ENCODE peak calls at places on chromosomes 1 and 21, in eight cellular contexts. One of them, this sample, is unnamed.

GRCh38 chr21:24844672-24845071 is 762.6 kb downstream of the MRPL39 start:
- DNase-seq in heart left ventricle: peak; percentile 14
- DNase-seq in ovary: no peak
- DNase-seq in A549: no peak
- DNase-seq in transverse colon: no peak
- DNase-seq in uterus: no peak
- DNase-seq in esophagus squamous epithelium: no peak
- DNase-seq in HCT116: no peak
- DNase-seq in this sample: no peak

GRCh38 chr1:94092210-94092613 is 28.7 kb downstream of the ABCA4 start:
- DNase-seq in heart left ventricle: peak; percentile 72
- DNase-seq in ovary: no peak
- DNase-seq in A549: no peak
- DNase-seq in transverse colon: no peak
- DNase-seq in uterus: peak; percentile 64
- DNase-seq in esophagus squamous epithelium: no peak
- DNase-seq in HCT116: no peak
- DNase-seq in this sample: no peak

GRCh38 chr21:43210454-43211084 is 41.8 kb downstream of the CRYAA start:
- DNase-seq in heart left ventricle: peak; percentile 2
- DNase-seq in ovary: no peak
- DNase-seq in A549: no peak
- DNase-seq in transverse colon: no peak
- DNase-seq in uterus: no peak
- DNase-seq in esophagus squamous epithelium: no peak
- DNase-seq in HCT116: no peak
- DNase-seq in this sample: no peak

GRCh38 chr1:244280859-244281258 is 170.8 kb downstream of the ADSS2 start:
- DNase-seq in heart left ventricle: no peak
- DNase-seq in ovary: no peak
- DNase-seq in A549: peak; percentile 35
- DNase-seq in transverse colon: no peak
- DNase-seq in uterus: no peak
- DNase-seq in esophagus squamous epithelium: no peak
- DNase-seq in HCT116: no peak
- DNase-seq in this sample: no peak

GRCh38 chr1:4150262-4150661 is 250.2 kb upstream of the C1orf174 start:
- DNase-seq in heart left ventricle: no peak
- DNase-seq in ovary: no peak
- DNase-seq in A549: no peak
- DNase-seq in transverse colon: no peak
- DNase-seq in uterus: no peak
- DNase-seq in esophagus squamous epithelium: no peak
- DNase-seq in HCT116: no peak
- DNase-seq in this sample: no peak

GRCh38 chr1:185058103-185058502 is 12.7 kb downstream of the RNF2 start:
- DNase-seq in heart left ventricle: no peak
- DNase-seq in ovary: no peak
- DNase-seq in A549: no peak
- DNase-seq in transverse colon: no peak
- DNase-seq in uterus: no peak
- DNase-seq in esophagus squamous epithelium: no peak
- DNase-seq in HCT116: no peak
- DNase-seq in this sample: no peak

GRCh38 chr1:206460846-206461426 is 9.3 kb upstream of the IKBKE start:
- DNase-seq in heart left ventricle: peak; percentile 62
- DNase-seq in ovary: no peak
- DNase-seq in A549: no peak
- DNase-seq in transverse colon: no peak
- DNase-seq in uterus: no peak
- DNase-seq in esophagus squamous epithelium: no peak
- DNase-seq in HCT116: no peak
- DNase-seq in this sample: no peak

GRCh38 chr1:46444466-46444865 is 45.2 kb upstream of the DMBX1 start:
- DNase-seq in heart left ventricle: no peak
- DNase-seq in ovary: no peak
- DNase-seq in A549: no peak
- DNase-seq in transverse colon: no peak
- DNase-seq in uterus: no peak
- DNase-seq in esophagus squamous epithelium: no peak
- DNase-seq in HCT116: no peak
- DNase-seq in this sample: no peak

GRCh38 chr1:184858288-184858687 is 103.6 kb upstream of the EDEM3 start:
- DNase-seq in heart left ventricle: no peak
- DNase-seq in ovary: no peak
- DNase-seq in A549: no peak
- DNase-seq in transverse colon: no peak
- DNase-seq in uterus: no peak
- DNase-seq in esophagus squamous epithelium: no peak
- DNase-seq in HCT116: no peak
- DNase-seq in this sample: no peak

GRCh38 chr1:167033646-167034045 is 44.6 kb downstream of the MAEL start:
- DNase-seq in heart left ventricle: no peak
- DNase-seq in ovary: no peak
- DNase-seq in A549: no peak
- DNase-seq in transverse colon: no peak
- DNase-seq in uterus: no peak
- DNase-seq in esophagus squamous epithelium: no peak
- DNase-seq in HCT116: no peak
- DNase-seq in this sample: no peak

GRCh38 chr1:229070168-229070567 is 200.7 kb upstream of the RAB4A start:
- DNase-seq in heart left ventricle: peak; percentile 74
- DNase-seq in ovary: peak; percentile 57
- DNase-seq in A549: peak; percentile 79
- DNase-seq in transverse colon: peak; percentile 66
- DNase-seq in uterus: no peak
- DNase-seq in esophagus squamous epithelium: peak; percentile 23
- DNase-seq in HCT116: no peak
- DNase-seq in this sample: no peak

GRCh38 chr1:102798718-102799117 is 309.6 kb downstream of the COL11A1 start:
- DNase-seq in heart left ventricle: no peak
- DNase-seq in ovary: no peak
- DNase-seq in A549: no peak
- DNase-seq in transverse colon: no peak
- DNase-seq in uterus: no peak
- DNase-seq in esophagus squamous epithelium: no peak
- DNase-seq in HCT116: no peak
- DNase-seq in this sample: no peak

GRCh38 chr1:236156512-236157208 is 14.3 kb downstream of the GPR137B start:
- DNase-seq in heart left ventricle: no peak
- DNase-seq in ovary: no peak
- DNase-seq in A549: no peak
- DNase-seq in transverse colon: peak; percentile 36
- DNase-seq in uterus: no peak
- DNase-seq in esophagus squamous epithelium: peak; percentile 17
- DNase-seq in HCT116: no peak
- DNase-seq in this sample: no peak

GRCh38 chr1:47792786-47793185 is 204.4 kb downstream of the TRABD2B start:
- DNase-seq in heart left ventricle: no peak
- DNase-seq in ovary: no peak
- DNase-seq in A549: no peak
- DNase-seq in transverse colon: no peak
- DNase-seq in uterus: no peak
- DNase-seq in esophagus squamous epithelium: no peak
- DNase-seq in HCT116: no peak
- DNase-seq in this sample: no peak

GRCh38 chr1:53198241-53198651 is 1.6 kb downstream of the CPT2 start:
- DNase-seq in heart left ventricle: peak; percentile 43
- DNase-seq in ovary: no peak
- DNase-seq in A549: no peak
- DNase-seq in transverse colon: peak; percentile 57
- DNase-seq in uterus: no peak
- DNase-seq in esophagus squamous epithelium: no peak
- DNase-seq in HCT116: no peak
- DNase-seq in this sample: peak; percentile 44

GRCh38 chr1:24535778-24536177 is 20.1 kb upstream of the NCMAP start:
- DNase-seq in heart left ventricle: no peak
- DNase-seq in ovary: no peak
- DNase-seq in A549: no peak
- DNase-seq in transverse colon: no peak
- DNase-seq in uterus: no peak
- DNase-seq in esophagus squamous epithelium: no peak
- DNase-seq in HCT116: no peak
- DNase-seq in this sample: no peak

GRCh38 chr1:208731976-208732821 is 488.0 kb upstream of the PLXNA2 start:
- DNase-seq in heart left ventricle: no peak
- DNase-seq in ovary: no peak
- DNase-seq in A549: no peak
- DNase-seq in transverse colon: no peak
- DNase-seq in uterus: no peak
- DNase-seq in esophagus squamous epithelium: no peak
- DNase-seq in HCT116: no peak
- DNase-seq in this sample: no peak

GRCh38 chr21:29187939-29188338 is 57.5 kb downstream of the MAP3K7CL start:
- DNase-seq in heart left ventricle: no peak
- DNase-seq in ovary: no peak
- DNase-seq in A549: no peak
- DNase-seq in transverse colon: no peak
- DNase-seq in uterus: peak; percentile 49
- DNase-seq in esophagus squamous epithelium: no peak
- DNase-seq in HCT116: peak; percentile 59
- DNase-seq in this sample: peak; percentile 16

GRCh38 chr1:231040019-231040799 is at the start of gene FAM89A:
- DNase-seq in heart left ventricle: peak; percentile 68
- DNase-seq in ovary: peak; percentile 82
- DNase-seq in A549: peak; percentile 72
- DNase-seq in transverse colon: peak; percentile 72
- DNase-seq in uterus: peak; percentile 59
- DNase-seq in esophagus squamous epithelium: no peak
- DNase-seq in HCT116: peak; percentile 4
- DNase-seq in this sample: peak; percentile 76

GRCh38 chr1:92184632-92185031 is 33.1 kb upstream of the C1orf146 start:
- DNase-seq in heart left ventricle: no peak
- DNase-seq in ovary: no peak
- DNase-seq in A549: no peak
- DNase-seq in transverse colon: no peak
- DNase-seq in uterus: no peak
- DNase-seq in esophagus squamous epithelium: no peak
- DNase-seq in HCT116: no peak
- DNase-seq in this sample: no peak

GRCh38 chr1:97038410-97038809 is 316.8 kb downstream of the PTBP2 start:
- DNase-seq in heart left ventricle: no peak
- DNase-seq in ovary: no peak
- DNase-seq in A549: no peak
- DNase-seq in transverse colon: no peak
- DNase-seq in uterus: no peak
- DNase-seq in esophagus squamous epithelium: no peak
- DNase-seq in HCT116: no peak
- DNase-seq in this sample: no peak

GRCh38 chr1:100542264-100542663 is 4.3 kb downstream of the GPR88 start:
- DNase-seq in heart left ventricle: no peak
- DNase-seq in ovary: no peak
- DNase-seq in A549: no peak
- DNase-seq in transverse colon: no peak
- DNase-seq in uterus: no peak
- DNase-seq in esophagus squamous epithelium: no peak
- DNase-seq in HCT116: no peak
- DNase-seq in this sample: no peak

GRCh38 chr1:197692965-197693364 is 82.3 kb downstream of the DENND1B start:
- DNase-seq in heart left ventricle: no peak
- DNase-seq in ovary: no peak
- DNase-seq in A549: no peak
- DNase-seq in transverse colon: no peak
- DNase-seq in uterus: no peak
- DNase-seq in esophagus squamous epithelium: no peak
- DNase-seq in HCT116: peak; percentile 4
- DNase-seq in this sample: peak; percentile 17

GRCh38 chr1:155004352-155005075 is 1.9 kb downstream of the ZBTB7B start:
- DNase-seq in heart left ventricle: no peak
- DNase-seq in ovary: no peak
- DNase-seq in A549: no peak
- DNase-seq in transverse colon: peak; percentile 30
- DNase-seq in uterus: no peak
- DNase-seq in esophagus squamous epithelium: no peak
- DNase-seq in HCT116: no peak
- DNase-seq in this sample: no peak
- TF ChIP-seq POLR2A in heart left ventricle: no peak
- TF ChIP-seq POLR2A in ovary: peak; percentile 5
- TF ChIP-seq POLR2A in A549: no peak
- TF ChIP-seq POLR2A in transverse colon: peak; percentile 18
- TF ChIP-seq POLR2A in uterus: no peak
- TF ChIP-seq POLR2A in esophagus squamous epithelium: no peak
- TF ChIP-seq POLR2A in HCT116: no peak
- TF ChIP-seq POLR2A in this sample: no peak

GRCh38 chr1:8874230-8875201 is 4.0 kb downstream of the ENO1 start:
- DNase-seq in heart left ventricle: no peak
- DNase-seq in ovary: no peak
- DNase-seq in A549: no peak
- DNase-seq in transverse colon: no peak
- DNase-seq in uterus: no peak
- DNase-seq in esophagus squamous epithelium: no peak
- DNase-seq in HCT116: no peak
- DNase-seq in this sample: no peak
- TF ChIP-seq POLR2A in heart left ventricle: no peak
- TF ChIP-seq POLR2A in ovary: no peak
- TF ChIP-seq POLR2A in A549: no peak
- TF ChIP-seq POLR2A in transverse colon: no peak
- TF ChIP-seq POLR2A in uterus: no peak
- TF ChIP-seq POLR2A in esophagus squamous epithelium: no peak
- TF ChIP-seq POLR2A in HCT116: no peak
- TF ChIP-seq POLR2A in this sample: no peak

GRCh38 chr1:14929547-14930223 is 223.9 kb upstream of the TMEM51 start:
- DNase-seq in heart left ventricle: no peak
- DNase-seq in ovary: peak; percentile 72
- DNase-seq in A549: no peak
- DNase-seq in transverse colon: peak; percentile 79
- DNase-seq in uterus: no peak
- DNase-seq in esophagus squamous epithelium: no peak
- DNase-seq in HCT116: no peak
- DNase-seq in this sample: no peak
- TF ChIP-seq POLR2A in heart left ventricle: no peak
- TF ChIP-seq POLR2A in ovary: no peak
- TF ChIP-seq POLR2A in A549: no peak
- TF ChIP-seq POLR2A in transverse colon: no peak
- TF ChIP-seq POLR2A in uterus: no peak
- TF ChIP-seq POLR2A in esophagus squamous epithelium: no peak
- TF ChIP-seq POLR2A in HCT116: no peak
- TF ChIP-seq POLR2A in this sample: no peak

DNA sequence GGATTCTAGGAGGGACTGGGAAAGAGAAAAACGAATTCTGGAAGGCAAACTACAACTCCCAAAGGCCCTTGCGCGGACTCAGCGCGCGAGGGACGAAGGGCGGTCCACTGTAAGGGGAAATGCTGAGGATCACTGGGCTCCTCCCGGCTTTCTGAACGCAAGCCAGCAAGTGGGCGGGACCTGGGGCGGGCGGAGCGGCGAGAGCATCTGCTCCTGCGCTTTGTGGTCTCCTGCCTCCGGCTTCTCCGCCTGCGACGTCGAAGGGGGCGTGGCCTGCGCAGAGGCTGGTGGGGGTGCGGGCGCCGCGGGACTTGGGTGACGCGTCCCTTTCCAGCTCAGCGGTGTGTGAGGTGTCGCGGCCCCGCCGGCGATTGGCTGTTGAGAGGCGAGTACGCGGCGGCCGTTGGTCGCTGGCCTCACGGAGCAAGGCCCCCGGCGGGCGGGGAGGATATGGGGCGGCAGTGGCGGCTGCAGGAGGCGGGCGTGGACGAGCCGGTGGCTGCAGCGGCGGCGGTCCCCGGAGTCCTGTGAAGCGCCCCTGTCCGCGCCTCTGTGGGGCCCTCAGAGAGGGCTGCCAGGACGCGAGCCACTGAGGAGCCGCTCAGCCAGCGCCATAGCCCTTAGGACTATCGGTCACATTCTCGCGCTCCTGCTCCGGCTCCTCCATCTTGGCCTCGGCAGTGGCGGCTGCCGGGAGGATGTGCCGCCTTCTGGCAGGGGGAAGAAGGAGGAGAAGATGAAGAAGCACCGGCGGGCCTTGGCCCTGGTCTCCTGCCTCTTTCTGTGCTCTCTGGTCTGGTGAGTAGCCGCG is at the start of gene SUCO:
- DNase-seq in heart left ventricle: peak; percentile 100
- DNase-seq in ovary: peak; percentile 100
- DNase-seq in A549: peak; percentile 91
- DNase-seq in transverse colon: peak; percentile 100
- DNase-seq in uterus: peak; percentile 100
- DNase-seq in esophagus squamous epithelium: peak; percentile 98
- DNase-seq in HCT116: peak; percentile 97
- DNase-seq in this sample: peak; percentile 100
- TF ChIP-seq POLR2A in heart left ventricle: peak; percentile 77
- TF ChIP-seq POLR2A in ovary: peak; percentile 94
- TF ChIP-seq POLR2A in A549: peak; percentile 78
- TF ChIP-seq POLR2A in transverse colon: peak; percentile 98
- TF ChIP-seq POLR2A in uterus: peak; percentile 96
- TF ChIP-seq POLR2A in esophagus squamous epithelium: peak; percentile 98
- TF ChIP-seq POLR2A in HCT116: no peak
- TF ChIP-seq POLR2A in this sample: peak; percentile 81